ENCODE peak calls at places on chromosome 9, in nine cellular contexts. R is K562, J is SK-N-SH, C is mammary epithelial cell, T is fibroblast of lung, P is hepatocyte, H is OCI-LY7, Z is GM23248, M is PC-9. A is an unnamed sample. For H4K20me1, the result is how much of the 10 kb centered on the place peaks cover.

GRCh38 chr9:124754289-124754688 is 16.8 kb downstream of the NR6A1 start:
- DNase-seq in R (no peak), J (peak), C (no peak), T (peak), P (no peak), H (peak), Z (peak), M (no peak), A (no peak)

GRCh38 chr9:4508246-4508906 is 18.1 kb downstream of the SLC1A1 start:
- DNase-seq in R (no peak), J (no peak), C (peak), T (peak), P (peak), H (no peak), Z (peak), M (peak), A (no peak)

GRCh38 chr9:121773954-121774714 is 122.7 kb downstream of the DAB2IP start:
- DNase-seq in R (no peak), J (no peak), C (no peak), T (no peak), P (no peak), H (no peak), Z (no peak), M (no peak), A (no peak)

GRCh38 chr9:2955616-2956015 is 111.7 kb upstream of the PUM3 start:
- DNase-seq in R (no peak), J (no peak), C (no peak), T (no peak), P (no peak), H (no peak), Z (no peak), M (no peak), A (peak)

GRCh38 chr9:107484117-107484723 is 5.3 kb downstream of the KLF4 start:
- DNase-seq in R (peak), J (peak), C (peak), T (peak), P (peak), H (peak), Z (peak), M (peak), A (peak)

GRCh38 chr9:86783884-86784283 is 163.4 kb downstream of the GAS1 start:
- DNase-seq in R (no peak), J (no peak), C (peak), T (peak), P (no peak), H (no peak), Z (peak), M (no peak), A (no peak)

GRCh38 chr9:98790601-98791146 is 5.7 kb downstream of the ANKS6 start:
- DNase-seq in R (no peak), J (no peak), C (no peak), T (no peak), P (no peak), H (no peak), Z (no peak), M (no peak), A (no peak)

GRCh38 chr9:19748278-19749126 is 40.3 kb downstream of the SLC24A2 start:
- DNase-seq in R (peak), J (no peak), C (peak), T (peak), P (no peak), H (no peak), Z (peak), M (no peak), A (no peak)

GRCh38 chr9:91164724-91165520 is 196.8 kb downstream of the AUH start:
- DNase-seq in R (peak), J (no peak), C (peak), T (peak), P (peak), H (no peak), Z (peak), M (peak), A (no peak)

GRCh38 chr9:117777823-117778222 is 73.6 kb downstream of the TLR4 start:
- DNase-seq in R (no peak), J (no peak), C (no peak), T (no peak), P (no peak), H (no peak), Z (no peak), M (no peak), A (no peak)

GRCh38 chr9:77647659-77648457 is at the start of gene GNA14:
- DNase-seq in R (no peak), J (no peak), C (peak), T (peak), P (peak), H (no peak), Z (peak), M (no peak), A (peak)

GRCh38 chr9:80556631-80557030 is 984.9 kb downstream of the TLE4 start:
- DNase-seq in R (no peak), J (no peak), C (peak), T (no peak), P (no peak), H (no peak), Z (no peak), M (no peak), A (no peak)

GRCh38 chr9:115204827-115205506 is 87.0 kb upstream of the TNC start:
- DNase-seq in R (no peak), J (no peak), C (peak), T (peak), P (peak), H (no peak), Z (peak), M (peak), A (no peak)

GRCh38 chr9:111646417-111646816 is 15.0 kb upstream of the GNG10 start:
- DNase-seq in R (no peak), J (no peak), C (no peak), T (no peak), P (no peak), H (no peak), Z (no peak), M (no peak), A (no peak)

GRCh38 chr9:100354121-100354800 is 1.5 kb upstream of the TEX10 start:
- DNase-seq in R (no peak), J (no peak), C (no peak), T (no peak), P (no peak), H (peak), Z (peak), M (no peak), A (no peak)

GRCh38 chr9:36946653-36947052 is 87.4 kb downstream of the PAX5 start:
- DNase-seq in R (no peak), J (peak), C (peak), T (peak), P (no peak), H (no peak), Z (peak), M (no peak), A (no peak)

GRCh38 chr9:99752710-99753109 is 69.0 kb upstream of the NR4A3 start:
- DNase-seq in R (no peak), J (no peak), C (peak), T (peak), P (no peak), H (no peak), Z (peak), M (no peak), A (no peak)

GRCh38 chr9:16664211-16664610 is 206.3 kb downstream of the BNC2 start:
- DNase-seq in R (no peak), J (no peak), C (no peak), T (peak), P (no peak), H (no peak), Z (peak), M (no peak), A (no peak)

GRCh38 chr9:121776739-121777637 is 125.6 kb downstream of the DAB2IP start:
- DNase-seq in R (no peak), J (no peak), C (no peak), T (no peak), P (no peak), H (no peak), Z (no peak), M (no peak), A (no peak)

GRCh38 chr9:129108805-129109370 is 1.7 kb downstream of the CRAT start:
- DNase-seq in R (no peak), J (no peak), C (no peak), T (no peak), P (no peak), H (no peak), Z (no peak), M (no peak), A (no peak)

GRCh38 chr9:116464987-116465571 is 222.0 kb upstream of the TRIM32 start:
- DNase-seq in R (peak), J (no peak), C (no peak), T (no peak), P (no peak), H (no peak), Z (no peak), M (no peak), A (no peak)

GRCh38 chr9:3906437-3907213 is 380.8 kb upstream of the RFX3 start:
- DNase-seq in R (no peak), J (peak), C (peak), T (peak), P (peak), H (no peak), Z (peak), M (peak), A (no peak)

GRCh38 chr9:14479187-14479586 is 165.2 kb upstream of the NFIB start:
- DNase-seq in R (no peak), J (no peak), C (no peak), T (no peak), P (no peak), H (no peak), Z (no peak), M (no peak), A (no peak)

GRCh38 chr9:96135071-96135825 is 166.7 kb downstream of the HSD17B3 start:
- DNase-seq in R (no peak), J (no peak), C (no peak), T (peak), P (no peak), H (no peak), Z (peak), M (no peak), A (no peak)

GRCh38 chr9:95808001-95808400 is 67.5 kb upstream of the ERCC6L2 start:
- DNase-seq in R (no peak), J (no peak), C (no peak), T (peak), P (no peak), H (no peak), Z (peak), M (no peak), A (no peak)

GRCh38 chr9:22037954-22038690 is 29.0 kb upstream of the CDKN2B start:
- DNase-seq in R (no peak), J (peak), C (peak), T (no peak), P (no peak), H (peak), Z (peak), M (peak), A (peak)

GRCh38 chr9:105299190-105299854 is 54.9 kb downstream of the SLC44A1 start:
- DNase-seq in R (peak), J (no peak), C (peak), T (peak), P (peak), H (no peak), Z (peak), M (peak), A (no peak)

GRCh38 chr9:137009217-137009616 is 12.8 kb upstream of the CLIC3 start:
- DNase-seq in R (no peak), J (no peak), C (no peak), T (no peak), P (no peak), H (no peak), Z (no peak), M (no peak), A (no peak)

GRCh38 chr9:137011130-137011529 is 14.8 kb upstream of the CLIC3 start:
- DNase-seq in R (no peak), J (no peak), C (no peak), T (no peak), P (no peak), H (no peak), Z (no peak), M (no peak), A (no peak)

GRCh38 chr9:137011907-137012675 is 15.7 kb upstream of the CLIC3 start:
- DNase-seq in R (no peak), J (no peak), C (no peak), T (no peak), P (no peak), H (no peak), Z (no peak), M (no peak), A (no peak)

GRCh38 chr9:137008312-137008711 is 11.9 kb upstream of the CLIC3 start:
- DNase-seq in R (no peak), J (no peak), C (no peak), T (no peak), P (no peak), H (no peak), Z (no peak), M (no peak), A (no peak)

DNA sequence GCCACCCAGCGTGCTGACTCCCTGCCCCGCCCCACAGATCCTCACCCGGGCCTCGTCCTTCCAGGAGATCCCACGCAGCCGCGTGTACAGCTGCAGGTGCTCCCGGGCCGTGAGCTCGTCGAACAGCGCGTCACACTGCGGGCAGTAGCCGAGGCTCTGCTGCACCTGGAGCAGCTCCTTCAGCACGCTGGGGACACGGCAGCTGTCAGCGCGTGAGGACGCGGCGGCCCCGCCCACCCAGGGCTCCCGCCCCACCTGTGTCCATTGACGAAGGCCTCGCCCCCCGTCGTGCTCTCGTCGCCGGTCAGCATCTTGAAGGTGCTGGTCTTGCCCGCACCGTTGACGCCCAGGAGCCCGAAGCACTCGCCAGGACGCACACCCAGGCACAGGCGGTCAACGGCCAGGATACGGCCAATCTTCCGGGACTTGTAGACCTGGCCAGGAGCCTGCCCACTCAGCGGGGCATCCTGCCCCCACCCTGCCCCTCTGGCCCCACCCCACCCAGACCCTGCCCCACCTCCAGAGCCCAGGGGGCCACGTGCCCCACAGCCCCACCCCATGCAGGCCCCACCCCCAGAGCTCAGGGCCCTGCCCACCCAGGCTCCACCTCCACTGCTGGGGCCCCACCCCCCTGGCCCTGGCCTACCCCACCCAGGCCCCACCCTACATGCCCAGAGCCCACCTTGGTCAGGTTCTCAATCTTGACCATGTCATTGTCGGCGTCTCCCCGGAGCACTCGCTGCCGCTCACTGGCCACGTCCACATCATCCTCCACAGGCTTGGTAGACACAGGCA is 13.8 kb upstream of the CLIC3 start:
- DNase-seq in R (peak), J (no peak), C (no peak), T (no peak), P (no peak), H (no peak), Z (no peak), M (no peak), A (no peak)
- H2AFZ ChIP-seq in R (no peak), J (no peak), C (no peak), T (no peak), P (no peak), H (no peak), Z (no peak), M (no peak), A (no peak)

DNA sequence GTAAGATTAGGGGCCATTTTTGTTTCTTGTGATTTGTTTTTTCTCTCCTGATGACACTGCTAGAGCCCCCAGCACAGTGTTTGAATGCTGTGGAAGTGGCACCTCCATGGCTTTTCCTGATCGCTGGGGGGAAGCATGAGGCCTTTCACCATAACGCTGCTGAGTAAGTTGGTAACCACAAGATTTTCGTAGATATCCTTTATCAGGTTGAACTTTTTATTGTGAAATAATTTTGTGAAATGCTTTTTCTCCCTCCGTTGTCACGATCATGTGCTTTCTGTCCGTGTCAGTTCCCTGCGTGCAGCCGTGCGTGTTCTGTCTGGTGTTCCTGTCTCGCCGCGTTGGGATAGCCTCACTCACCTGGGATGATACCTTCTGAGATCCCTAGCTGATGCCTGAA is 59.4 kb downstream of the EHMT1 start:
- DNase-seq in R (no peak), J (no peak), C (no peak), T (no peak), P (no peak), H (no peak), Z (no peak), M (no peak), A (no peak)
- H4K20me1 ChIP-seq in R (under half), J (half or more), C (under half), T (under half), P (half or more), H (under half), Z (under half), M (half or more), A (under half)

GRCh38 chr9:30280229-30280900 is 2104.1 kb upstream of the ACO1 start:
- DNase-seq in R (no peak), J (no peak), C (no peak), T (no peak), P (no peak), H (no peak), Z (no peak), M (no peak), A (no peak)
- H3K4me2 ChIP-seq in R (no peak), J (no peak), C (no peak), T (no peak), P (no peak), H (no peak), Z (no peak), M (no peak), A (no peak)

DNA sequence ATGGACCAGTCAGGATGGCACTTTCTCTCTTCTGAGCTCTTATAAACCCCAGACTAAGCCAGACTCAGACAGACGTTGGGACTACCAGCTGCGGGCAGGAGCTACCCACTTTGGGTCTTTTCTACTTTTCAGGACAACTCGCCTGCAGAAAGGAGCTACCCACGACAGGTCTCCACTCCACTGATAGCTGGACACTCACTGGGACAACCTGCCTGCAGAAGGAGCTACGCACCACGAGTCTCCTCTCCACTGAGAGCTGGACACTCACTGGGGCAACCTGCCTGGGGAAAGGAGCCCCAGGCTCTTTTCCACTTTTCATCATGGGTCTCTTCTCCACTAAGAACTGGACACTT is 1440.2 kb upstream of the ACO1 start:
- DNase-seq in R (no peak), J (no peak), C (no peak), T (no peak), P (no peak), H (no peak), Z (no peak), M (no peak), A (no peak)
- H2AFZ ChIP-seq in R (no peak), J (no peak), C (no peak), T (no peak), P (no peak), H (no peak), Z (no peak), M (no peak), A (no peak)

GRCh38 chr9:83677596-83677995 is 30.2 kb downstream of the UBQLN1 start:
- DNase-seq in R (no peak), J (no peak), C (no peak), T (no peak), P (no peak), H (no peak), Z (no peak), M (no peak), A (no peak)

GRCh38 chr9:83680233-83680632 is 27.5 kb downstream of the UBQLN1 start:
- DNase-seq in R (no peak), J (no peak), C (no peak), T (no peak), P (no peak), H (no peak), Z (no peak), M (no peak), A (peak)

GRCh38 chr9:83670381-83670780 is 37.4 kb downstream of the UBQLN1 start:
- DNase-seq in R (no peak), J (no peak), C (no peak), T (no peak), P (no peak), H (no peak), Z (no peak), M (no peak), A (no peak)

DNA sequence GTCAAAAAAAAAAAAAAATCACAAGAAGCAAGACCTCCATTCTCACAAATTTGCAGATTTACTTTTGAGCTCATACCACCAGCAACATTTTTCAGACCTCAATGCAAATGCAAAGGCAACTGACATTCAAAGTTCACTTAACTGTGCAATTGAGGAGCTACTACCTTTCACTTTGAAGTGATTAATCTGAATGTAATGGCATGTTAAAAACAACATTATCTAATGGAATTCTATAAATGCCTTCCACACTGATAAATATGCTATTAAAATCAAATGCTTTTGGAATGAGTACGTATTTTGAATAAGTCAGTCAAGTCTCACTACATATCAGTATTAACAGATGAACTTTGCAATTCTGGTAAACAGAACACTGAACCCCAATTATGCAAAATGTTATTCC is 32.3 kb downstream of the UBQLN1 start:
- DNase-seq in R (no peak), J (no peak), C (no peak), T (peak), P (no peak), H (no peak), Z (no peak), M (no peak), A (no peak)
- H4K20me1 ChIP-seq in R (under half), J (under half), C (under half), T (under half), P (under half), H (under half), Z (under half), M (half or more), A (under half)

GRCh38 chr9:38037981-38038306 is 31.1 kb downstream of the SHB start:
- DNase-seq in R (no peak), J (no peak), C (no peak), T (no peak), P (no peak), H (no peak), Z (no peak), M (no peak), A (no peak)

GRCh38 chr9:38033956-38034355 is 35.1 kb downstream of the SHB start:
- DNase-seq in R (no peak), J (no peak), C (no peak), T (no peak), P (no peak), H (no peak), Z (no peak), M (no peak), A (no peak)

GRCh38 chr9:38038307-38039089 is 30.5 kb downstream of the SHB start:
- DNase-seq in R (peak), J (peak), C (no peak), T (no peak), P (no peak), H (no peak), Z (no peak), M (no peak), A (no peak)

GRCh38 chr9:38036359-38037084 is 32.5 kb downstream of the SHB start:
- DNase-seq in R (peak), J (no peak), C (peak), T (peak), P (no peak), H (no peak), Z (peak), M (no peak), A (no peak)

DNA sequence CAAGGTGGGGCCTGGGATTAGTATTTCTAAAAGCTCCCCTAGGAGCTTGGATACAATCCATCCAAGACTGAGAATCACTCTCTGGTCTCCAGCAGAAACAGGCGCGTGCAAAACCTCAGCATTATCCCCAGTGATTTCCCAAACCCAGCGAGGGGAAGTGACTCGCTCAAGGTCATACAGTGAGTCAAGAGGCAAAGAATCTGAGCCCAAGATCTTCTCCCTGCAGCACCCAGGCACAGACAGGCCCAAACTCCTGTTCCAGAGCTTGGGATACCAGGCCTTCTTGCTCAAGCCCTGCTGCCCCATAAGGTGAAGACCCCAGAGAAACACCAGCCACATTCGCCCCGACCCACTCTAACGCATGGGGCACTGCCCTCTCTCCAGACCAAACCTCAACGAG is 33.2 kb downstream of the SHB start:
- DNase-seq in R (no peak), J (no peak), C (peak), T (peak), P (no peak), H (no peak), Z (peak), M (peak), A (no peak)
- H3K4me2 ChIP-seq in R (no peak), J (peak), C (peak), T (peak), P (no peak), H (no peak), Z (peak), M (peak), A (no peak)

GRCh38 chr9:24801344-24801743 is 255.6 kb upstream of the IZUMO3 start:
- DNase-seq in R (no peak), J (no peak), C (peak), T (no peak), P (no peak), H (no peak), Z (no peak), M (no peak), A (no peak)
- H2AFZ ChIP-seq in R (no peak), J (no peak), C (no peak), T (no peak), P (no peak), H (no peak), Z (no peak), M (no peak), A (no peak)

A was measured in GM23338.